ENCODE peak calls at places on chromosomes 11 and 22, in eight cellular contexts. One of them, this sample, is unnamed.

GRCh38 chr11:44305149-44305642 is 4.7 kb downstream of the ALX4 start:
- DNase-seq in GM23248: no peak
- DNase-seq in KG1: no peak
- DNase-seq in RPMI8226: no peak
- DNase-seq in natural killer cell treated with Interleukin-12 subunit alpha and Interleukin-12 subunit beta and Interleukin-15 and Interleukin-18, amount 100 ng/mL, for 72 hours: no peak
- DNase-seq in M059J: no peak
- DNase-seq in astrocyte of the hippocampus: no peak
- DNase-seq in CD4-positive, alpha-beta memory T cell: no peak
- DNase-seq in this sample: no peak

GRCh38 chr11:65204646-65205601 is 23.2 kb downstream of the CAPN1 start:
- DNase-seq in GM23248: peak
- DNase-seq in KG1: peak
- DNase-seq in RPMI8226: peak
- DNase-seq in natural killer cell treated with Interleukin-12 subunit alpha and Interleukin-12 subunit beta and Interleukin-15 and Interleukin-18, amount 100 ng/mL, for 72 hours: no peak
- DNase-seq in M059J: peak
- DNase-seq in astrocyte of the hippocampus: peak
- DNase-seq in CD4-positive, alpha-beta memory T cell: no peak
- DNase-seq in this sample: peak

GRCh38 chr11:69799582-69799981 is 19.6 kb downstream of the FGF3 start:
- DNase-seq in GM23248: peak
- DNase-seq in KG1: no peak
- DNase-seq in RPMI8226: peak
- DNase-seq in natural killer cell treated with Interleukin-12 subunit alpha and Interleukin-12 subunit beta and Interleukin-15 and Interleukin-18, amount 100 ng/mL, for 72 hours: no peak
- DNase-seq in M059J: peak
- DNase-seq in astrocyte of the hippocampus: peak
- DNase-seq in CD4-positive, alpha-beta memory T cell: no peak
- DNase-seq in this sample: no peak

GRCh38 chr11:43986327-43986726 is 43.9 kb downstream of the C11orf96 start:
- DNase-seq in GM23248: no peak
- DNase-seq in KG1: no peak
- DNase-seq in RPMI8226: no peak
- DNase-seq in natural killer cell treated with Interleukin-12 subunit alpha and Interleukin-12 subunit beta and Interleukin-15 and Interleukin-18, amount 100 ng/mL, for 72 hours: no peak
- DNase-seq in M059J: no peak
- DNase-seq in astrocyte of the hippocampus: no peak
- DNase-seq in CD4-positive, alpha-beta memory T cell: no peak
- DNase-seq in this sample: no peak

GRCh38 chr11:122202951-122203456 is 87.0 kb upstream of the BLID start:
- DNase-seq in GM23248: peak
- DNase-seq in KG1: no peak
- DNase-seq in RPMI8226: peak
- DNase-seq in natural killer cell treated with Interleukin-12 subunit alpha and Interleukin-12 subunit beta and Interleukin-15 and Interleukin-18, amount 100 ng/mL, for 72 hours: no peak
- DNase-seq in M059J: peak
- DNase-seq in astrocyte of the hippocampus: peak
- DNase-seq in CD4-positive, alpha-beta memory T cell: no peak
- DNase-seq in this sample: peak

GRCh38 chr11:84541711-84542340 is 1085.3 kb downstream of the DLG2 start:
- DNase-seq in GM23248: peak
- DNase-seq in KG1: no peak
- DNase-seq in RPMI8226: no peak
- DNase-seq in natural killer cell treated with Interleukin-12 subunit alpha and Interleukin-12 subunit beta and Interleukin-15 and Interleukin-18, amount 100 ng/mL, for 72 hours: no peak
- DNase-seq in M059J: no peak
- DNase-seq in astrocyte of the hippocampus: peak
- DNase-seq in CD4-positive, alpha-beta memory T cell: no peak
- DNase-seq in this sample: no peak

GRCh38 chr11:112320668-112321067 is 60.0 kb upstream of the PLET1 start:
- DNase-seq in GM23248: peak
- DNase-seq in KG1: no peak
- DNase-seq in RPMI8226: peak
- DNase-seq in natural killer cell treated with Interleukin-12 subunit alpha and Interleukin-12 subunit beta and Interleukin-15 and Interleukin-18, amount 100 ng/mL, for 72 hours: no peak
- DNase-seq in M059J: peak
- DNase-seq in astrocyte of the hippocampus: peak
- DNase-seq in CD4-positive, alpha-beta memory T cell: no peak
- DNase-seq in this sample: peak

GRCh38 chr11:29934115-29934638 is 82.7 kb downstream of the KCNA4 start:
- DNase-seq in GM23248: no peak
- DNase-seq in KG1: no peak
- DNase-seq in RPMI8226: no peak
- DNase-seq in natural killer cell treated with Interleukin-12 subunit alpha and Interleukin-12 subunit beta and Interleukin-15 and Interleukin-18, amount 100 ng/mL, for 72 hours: no peak
- DNase-seq in M059J: no peak
- DNase-seq in astrocyte of the hippocampus: no peak
- DNase-seq in CD4-positive, alpha-beta memory T cell: no peak
- DNase-seq in this sample: no peak

GRCh38 chr11:23564370-23564769 is 704.1 kb upstream of the CCDC179 start:
- DNase-seq in GM23248: no peak
- DNase-seq in KG1: no peak
- DNase-seq in RPMI8226: no peak
- DNase-seq in natural killer cell treated with Interleukin-12 subunit alpha and Interleukin-12 subunit beta and Interleukin-15 and Interleukin-18, amount 100 ng/mL, for 72 hours: no peak
- DNase-seq in M059J: no peak
- DNase-seq in astrocyte of the hippocampus: no peak
- DNase-seq in CD4-positive, alpha-beta memory T cell: no peak
- DNase-seq in this sample: no peak

GRCh38 chr22:50305393-50305657 is 2.1 kb downstream of the PLXNB2 start:
- DNase-seq in GM23248: no peak
- DNase-seq in KG1: no peak
- DNase-seq in RPMI8226: no peak
- DNase-seq in natural killer cell treated with Interleukin-12 subunit alpha and Interleukin-12 subunit beta and Interleukin-15 and Interleukin-18, amount 100 ng/mL, for 72 hours: no peak
- DNase-seq in M059J: no peak
- DNase-seq in astrocyte of the hippocampus: no peak
- DNase-seq in CD4-positive, alpha-beta memory T cell: no peak
- DNase-seq in this sample: no peak

GRCh38 chr11:102111011-102111786 is 952 bp downstream of the YAP1 start:
- DNase-seq in GM23248: peak
- DNase-seq in KG1: no peak
- DNase-seq in RPMI8226: no peak
- DNase-seq in natural killer cell treated with Interleukin-12 subunit alpha and Interleukin-12 subunit beta and Interleukin-15 and Interleukin-18, amount 100 ng/mL, for 72 hours: no peak
- DNase-seq in M059J: peak
- DNase-seq in astrocyte of the hippocampus: peak
- DNase-seq in CD4-positive, alpha-beta memory T cell: no peak
- DNase-seq in this sample: peak

GRCh38 chr11:2533642-2534115 is 88.9 kb downstream of the KCNQ1 start:
- DNase-seq in GM23248: peak
- DNase-seq in KG1: peak
- DNase-seq in RPMI8226: peak
- DNase-seq in natural killer cell treated with Interleukin-12 subunit alpha and Interleukin-12 subunit beta and Interleukin-15 and Interleukin-18, amount 100 ng/mL, for 72 hours: peak
- DNase-seq in M059J: peak
- DNase-seq in astrocyte of the hippocampus: peak
- DNase-seq in CD4-positive, alpha-beta memory T cell: no peak
- DNase-seq in this sample: no peak

GRCh38 chr22:44172370-44173108 is 8.2 kb upstream of the PARVG start:
- DNase-seq in GM23248: peak
- DNase-seq in KG1: peak
- DNase-seq in RPMI8226: no peak
- DNase-seq in natural killer cell treated with Interleukin-12 subunit alpha and Interleukin-12 subunit beta and Interleukin-15 and Interleukin-18, amount 100 ng/mL, for 72 hours: no peak
- DNase-seq in M059J: no peak
- DNase-seq in astrocyte of the hippocampus: no peak
- DNase-seq in CD4-positive, alpha-beta memory T cell: no peak
- DNase-seq in this sample: peak

GRCh38 chr11:30635401-30635989 is 49.3 kb upstream of the MPPED2 start:
- DNase-seq in GM23248: no peak
- DNase-seq in KG1: no peak
- DNase-seq in RPMI8226: no peak
- DNase-seq in natural killer cell treated with Interleukin-12 subunit alpha and Interleukin-12 subunit beta and Interleukin-15 and Interleukin-18, amount 100 ng/mL, for 72 hours: no peak
- DNase-seq in M059J: peak
- DNase-seq in astrocyte of the hippocampus: peak
- DNase-seq in CD4-positive, alpha-beta memory T cell: no peak
- DNase-seq in this sample: no peak

GRCh38 chr11:73095613-73096012 is 46.5 kb downstream of the FCHSD2 start:
- DNase-seq in GM23248: no peak
- DNase-seq in KG1: no peak
- DNase-seq in RPMI8226: no peak
- DNase-seq in natural killer cell treated with Interleukin-12 subunit alpha and Interleukin-12 subunit beta and Interleukin-15 and Interleukin-18, amount 100 ng/mL, for 72 hours: no peak
- DNase-seq in M059J: no peak
- DNase-seq in astrocyte of the hippocampus: no peak
- DNase-seq in CD4-positive, alpha-beta memory T cell: no peak
- DNase-seq in this sample: no peak

GRCh38 chr11:118748056-118748455 is 42.9 kb downstream of the DDX6 start:
- DNase-seq in GM23248: no peak
- DNase-seq in KG1: no peak
- DNase-seq in RPMI8226: no peak
- DNase-seq in natural killer cell treated with Interleukin-12 subunit alpha and Interleukin-12 subunit beta and Interleukin-15 and Interleukin-18, amount 100 ng/mL, for 72 hours: no peak
- DNase-seq in M059J: no peak
- DNase-seq in astrocyte of the hippocampus: no peak
- DNase-seq in CD4-positive, alpha-beta memory T cell: no peak
- DNase-seq in this sample: no peak

GRCh38 chr22:39024923-39025322 is 4.0 kb downstream of the APOBEC3D start:
- DNase-seq in GM23248: no peak
- DNase-seq in KG1: no peak
- DNase-seq in RPMI8226: peak
- DNase-seq in natural killer cell treated with Interleukin-12 subunit alpha and Interleukin-12 subunit beta and Interleukin-15 and Interleukin-18, amount 100 ng/mL, for 72 hours: no peak
- DNase-seq in M059J: no peak
- DNase-seq in astrocyte of the hippocampus: no peak
- DNase-seq in CD4-positive, alpha-beta memory T cell: peak
- DNase-seq in this sample: no peak

GRCh38 chr11:79768343-79768742 is 327.5 kb upstream of the TENM4 start:
- DNase-seq in GM23248: no peak
- DNase-seq in KG1: no peak
- DNase-seq in RPMI8226: no peak
- DNase-seq in natural killer cell treated with Interleukin-12 subunit alpha and Interleukin-12 subunit beta and Interleukin-15 and Interleukin-18, amount 100 ng/mL, for 72 hours: no peak
- DNase-seq in M059J: no peak
- DNase-seq in astrocyte of the hippocampus: peak
- DNase-seq in CD4-positive, alpha-beta memory T cell: no peak
- DNase-seq in this sample: peak

GRCh38 chr11:45857834-45858492 is 10.7 kb downstream of the CRY2 start:
- DNase-seq in GM23248: peak
- DNase-seq in KG1: no peak
- DNase-seq in RPMI8226: peak
- DNase-seq in natural killer cell treated with Interleukin-12 subunit alpha and Interleukin-12 subunit beta and Interleukin-15 and Interleukin-18, amount 100 ng/mL, for 72 hours: no peak
- DNase-seq in M059J: peak
- DNase-seq in astrocyte of the hippocampus: peak
- DNase-seq in CD4-positive, alpha-beta memory T cell: no peak
- DNase-seq in this sample: no peak

GRCh38 chr11:106461839-106462545 is 384.5 kb downstream of the AASDHPPT start:
- DNase-seq in GM23248: no peak
- DNase-seq in KG1: no peak
- DNase-seq in RPMI8226: no peak
- DNase-seq in natural killer cell treated with Interleukin-12 subunit alpha and Interleukin-12 subunit beta and Interleukin-15 and Interleukin-18, amount 100 ng/mL, for 72 hours: no peak
- DNase-seq in M059J: peak
- DNase-seq in astrocyte of the hippocampus: peak
- DNase-seq in CD4-positive, alpha-beta memory T cell: no peak
- DNase-seq in this sample: no peak

GRCh38 chr11:118889796-118890195 is 6.1 kb downstream of the CXCR5 start:
- DNase-seq in GM23248: peak
- DNase-seq in KG1: no peak
- DNase-seq in RPMI8226: no peak
- DNase-seq in natural killer cell treated with Interleukin-12 subunit alpha and Interleukin-12 subunit beta and Interleukin-15 and Interleukin-18, amount 100 ng/mL, for 72 hours: no peak
- DNase-seq in M059J: no peak
- DNase-seq in astrocyte of the hippocampus: peak
- DNase-seq in CD4-positive, alpha-beta memory T cell: peak
- DNase-seq in this sample: no peak

GRCh38 chr11:77347962-77348361 is 46.5 kb upstream of the GDPD4 start:
- DNase-seq in GM23248: no peak
- DNase-seq in KG1: no peak
- DNase-seq in RPMI8226: no peak
- DNase-seq in natural killer cell treated with Interleukin-12 subunit alpha and Interleukin-12 subunit beta and Interleukin-15 and Interleukin-18, amount 100 ng/mL, for 72 hours: no peak
- DNase-seq in M059J: no peak
- DNase-seq in astrocyte of the hippocampus: peak
- DNase-seq in CD4-positive, alpha-beta memory T cell: no peak
- DNase-seq in this sample: no peak

GRCh38 chr22:20206709-20207215 is 55.9 kb upstream of the CCDC188 start:
- DNase-seq in GM23248: peak
- DNase-seq in KG1: no peak
- DNase-seq in RPMI8226: no peak
- DNase-seq in natural killer cell treated with Interleukin-12 subunit alpha and Interleukin-12 subunit beta and Interleukin-15 and Interleukin-18, amount 100 ng/mL, for 72 hours: no peak
- DNase-seq in M059J: no peak
- DNase-seq in astrocyte of the hippocampus: no peak
- DNase-seq in CD4-positive, alpha-beta memory T cell: no peak
- DNase-seq in this sample: no peak

GRCh38 chr11:24515632-24516031 is 18.8 kb downstream of the LUZP2 start:
- DNase-seq in GM23248: no peak
- DNase-seq in KG1: no peak
- DNase-seq in RPMI8226: no peak
- DNase-seq in natural killer cell treated with Interleukin-12 subunit alpha and Interleukin-12 subunit beta and Interleukin-15 and Interleukin-18, amount 100 ng/mL, for 72 hours: no peak
- DNase-seq in M059J: no peak
- DNase-seq in astrocyte of the hippocampus: no peak
- DNase-seq in CD4-positive, alpha-beta memory T cell: no peak
- DNase-seq in this sample: no peak